ENCODE peak calls at places on chromosomes 12 and 14, in eight cellular contexts. One of them, this sample, is unnamed.

GRCh38 chr12:63869656-63870055 is 25.2 kb downstream of the SRGAP1 start:
- DNase-seq in OCI-M1: no peak
- DNase-seq in right lobe of liver: no peak
- DNase-seq in CD4-positive, alpha-beta T cell: no peak
- DNase-seq in PC-9: peak
- DNase-seq in fibroblast of mammary gland: peak
- DNase-seq in iris pigment epithelial cell: peak
- DNase-seq in stimulated activated CD4-positive, alpha-beta T cell treated with anti-CD3 and anti-CD28 coated beads, Interleukin-2, amount 100 ng/mL, for 48 hours: no peak
- DNase-seq in this sample: no peak

GRCh38 chr14:106347890-106348755 is 821.7 kb downstream of the TMEM121 start:
- DNase-seq in OCI-M1: no peak
- DNase-seq in right lobe of liver: no peak
- DNase-seq in CD4-positive, alpha-beta T cell: no peak
- DNase-seq in PC-9: no peak
- DNase-seq in fibroblast of mammary gland: no peak
- DNase-seq in iris pigment epithelial cell: no peak
- DNase-seq in stimulated activated CD4-positive, alpha-beta T cell treated with anti-CD3 and anti-CD28 coated beads, Interleukin-2, amount 100 ng/mL, for 48 hours: no peak
- DNase-seq in this sample: no peak

GRCh38 chr12:93773122-93773871 is 96.1 kb downstream of the CRADD start:
- DNase-seq in OCI-M1: peak
- DNase-seq in right lobe of liver: no peak
- DNase-seq in CD4-positive, alpha-beta T cell: peak
- DNase-seq in PC-9: no peak
- DNase-seq in fibroblast of mammary gland: peak
- DNase-seq in iris pigment epithelial cell: peak
- DNase-seq in stimulated activated CD4-positive, alpha-beta T cell treated with anti-CD3 and anti-CD28 coated beads, Interleukin-2, amount 100 ng/mL, for 48 hours: peak
- DNase-seq in this sample: peak

GRCh38 chr12:69059465-69060457 is 126.8 kb upstream of the CPM start:
- DNase-seq in OCI-M1: no peak
- DNase-seq in right lobe of liver: no peak
- DNase-seq in CD4-positive, alpha-beta T cell: no peak
- DNase-seq in PC-9: peak
- DNase-seq in fibroblast of mammary gland: peak
- DNase-seq in iris pigment epithelial cell: peak
- DNase-seq in stimulated activated CD4-positive, alpha-beta T cell treated with anti-CD3 and anti-CD28 coated beads, Interleukin-2, amount 100 ng/mL, for 48 hours: peak
- DNase-seq in this sample: peak

GRCh38 chr14:34874386-34875030 is 652 bp downstream of the BAZ1A start:
- DNase-seq in OCI-M1: peak
- DNase-seq in right lobe of liver: peak
- DNase-seq in CD4-positive, alpha-beta T cell: peak
- DNase-seq in PC-9: no peak
- DNase-seq in fibroblast of mammary gland: peak
- DNase-seq in iris pigment epithelial cell: peak
- DNase-seq in stimulated activated CD4-positive, alpha-beta T cell treated with anti-CD3 and anti-CD28 coated beads, Interleukin-2, amount 100 ng/mL, for 48 hours: peak
- DNase-seq in this sample: peak

GRCh38 chr14:48536318-48536717 is 860.9 kb upstream of the MDGA2 start:
- DNase-seq in OCI-M1: peak
- DNase-seq in right lobe of liver: no peak
- DNase-seq in CD4-positive, alpha-beta T cell: no peak
- DNase-seq in PC-9: no peak
- DNase-seq in fibroblast of mammary gland: no peak
- DNase-seq in iris pigment epithelial cell: no peak
- DNase-seq in stimulated activated CD4-positive, alpha-beta T cell treated with anti-CD3 and anti-CD28 coated beads, Interleukin-2, amount 100 ng/mL, for 48 hours: no peak
- DNase-seq in this sample: no peak

GRCh38 chr12:46578190-46578982 is 205.8 kb upstream of the SLC38A2 start:
- DNase-seq in OCI-M1: no peak
- DNase-seq in right lobe of liver: no peak
- DNase-seq in CD4-positive, alpha-beta T cell: no peak
- DNase-seq in PC-9: no peak
- DNase-seq in fibroblast of mammary gland: no peak
- DNase-seq in iris pigment epithelial cell: no peak
- DNase-seq in stimulated activated CD4-positive, alpha-beta T cell treated with anti-CD3 and anti-CD28 coated beads, Interleukin-2, amount 100 ng/mL, for 48 hours: no peak
- DNase-seq in this sample: no peak

GRCh38 chr14:95722525-95723190 is 8.7 kb upstream of the TCL1A start:
- DNase-seq in OCI-M1: no peak
- DNase-seq in right lobe of liver: no peak
- DNase-seq in CD4-positive, alpha-beta T cell: no peak
- DNase-seq in PC-9: no peak
- DNase-seq in fibroblast of mammary gland: peak
- DNase-seq in iris pigment epithelial cell: no peak
- DNase-seq in stimulated activated CD4-positive, alpha-beta T cell treated with anti-CD3 and anti-CD28 coated beads, Interleukin-2, amount 100 ng/mL, for 48 hours: no peak
- DNase-seq in this sample: no peak

GRCh38 chr12:130053641-130054040 is 108.6 kb upstream of the FZD10 start:
- DNase-seq in OCI-M1: no peak
- DNase-seq in right lobe of liver: no peak
- DNase-seq in CD4-positive, alpha-beta T cell: no peak
- DNase-seq in PC-9: no peak
- DNase-seq in fibroblast of mammary gland: no peak
- DNase-seq in iris pigment epithelial cell: no peak
- DNase-seq in stimulated activated CD4-positive, alpha-beta T cell treated with anti-CD3 and anti-CD28 coated beads, Interleukin-2, amount 100 ng/mL, for 48 hours: no peak
- DNase-seq in this sample: no peak

GRCh38 chr14:72824051-72824450 is 69.8 kb downstream of the DPF3 start:
- DNase-seq in OCI-M1: no peak
- DNase-seq in right lobe of liver: no peak
- DNase-seq in CD4-positive, alpha-beta T cell: no peak
- DNase-seq in PC-9: no peak
- DNase-seq in fibroblast of mammary gland: no peak
- DNase-seq in iris pigment epithelial cell: no peak
- DNase-seq in stimulated activated CD4-positive, alpha-beta T cell treated with anti-CD3 and anti-CD28 coated beads, Interleukin-2, amount 100 ng/mL, for 48 hours: no peak
- DNase-seq in this sample: no peak

GRCh38 chr12:64544796-64545382 is 65.4 kb upstream of the RASSF3 start:
- DNase-seq in OCI-M1: no peak
- DNase-seq in right lobe of liver: no peak
- DNase-seq in CD4-positive, alpha-beta T cell: no peak
- DNase-seq in PC-9: no peak
- DNase-seq in fibroblast of mammary gland: no peak
- DNase-seq in iris pigment epithelial cell: no peak
- DNase-seq in stimulated activated CD4-positive, alpha-beta T cell treated with anti-CD3 and anti-CD28 coated beads, Interleukin-2, amount 100 ng/mL, for 48 hours: no peak
- DNase-seq in this sample: no peak

GRCh38 chr12:89250213-89250612 is 102.1 kb downstream of the DUSP6 start:
- DNase-seq in OCI-M1: no peak
- DNase-seq in right lobe of liver: no peak
- DNase-seq in CD4-positive, alpha-beta T cell: no peak
- DNase-seq in PC-9: no peak
- DNase-seq in fibroblast of mammary gland: no peak
- DNase-seq in iris pigment epithelial cell: no peak
- DNase-seq in stimulated activated CD4-positive, alpha-beta T cell treated with anti-CD3 and anti-CD28 coated beads, Interleukin-2, amount 100 ng/mL, for 48 hours: no peak
- DNase-seq in this sample: no peak

GRCh38 chr12:60255044-60255443 is 659.2 kb downstream of the SLC16A7 start:
- DNase-seq in OCI-M1: no peak
- DNase-seq in right lobe of liver: no peak
- DNase-seq in CD4-positive, alpha-beta T cell: no peak
- DNase-seq in PC-9: no peak
- DNase-seq in fibroblast of mammary gland: no peak
- DNase-seq in iris pigment epithelial cell: no peak
- DNase-seq in stimulated activated CD4-positive, alpha-beta T cell treated with anti-CD3 and anti-CD28 coated beads, Interleukin-2, amount 100 ng/mL, for 48 hours: no peak
- DNase-seq in this sample: no peak

GRCh38 chr14:64298773-64299172 is 4.6 kb upstream of the ESR2 start:
- DNase-seq in OCI-M1: peak
- DNase-seq in right lobe of liver: no peak
- DNase-seq in CD4-positive, alpha-beta T cell: no peak
- DNase-seq in PC-9: no peak
- DNase-seq in fibroblast of mammary gland: peak
- DNase-seq in iris pigment epithelial cell: no peak
- DNase-seq in stimulated activated CD4-positive, alpha-beta T cell treated with anti-CD3 and anti-CD28 coated beads, Interleukin-2, amount 100 ng/mL, for 48 hours: no peak
- DNase-seq in this sample: no peak

GRCh38 chr14:55911794-55912193 is 206.4 kb upstream of the PELI2 start:
- DNase-seq in OCI-M1: no peak
- DNase-seq in right lobe of liver: no peak
- DNase-seq in CD4-positive, alpha-beta T cell: no peak
- DNase-seq in PC-9: no peak
- DNase-seq in fibroblast of mammary gland: peak
- DNase-seq in iris pigment epithelial cell: no peak
- DNase-seq in stimulated activated CD4-positive, alpha-beta T cell treated with anti-CD3 and anti-CD28 coated beads, Interleukin-2, amount 100 ng/mL, for 48 hours: no peak
- DNase-seq in this sample: no peak

GRCh38 chr14:103103461-103104388 is 9.2 kb downstream of the EXOC3L4 start:
- DNase-seq in OCI-M1: peak
- DNase-seq in right lobe of liver: peak
- DNase-seq in CD4-positive, alpha-beta T cell: no peak
- DNase-seq in PC-9: peak
- DNase-seq in fibroblast of mammary gland: peak
- DNase-seq in iris pigment epithelial cell: peak
- DNase-seq in stimulated activated CD4-positive, alpha-beta T cell treated with anti-CD3 and anti-CD28 coated beads, Interleukin-2, amount 100 ng/mL, for 48 hours: no peak
- DNase-seq in this sample: peak

GRCh38 chr12:25866586-25867378 is 91.7 kb upstream of the RASSF8 start:
- DNase-seq in OCI-M1: no peak
- DNase-seq in right lobe of liver: no peak
- DNase-seq in CD4-positive, alpha-beta T cell: no peak
- DNase-seq in PC-9: no peak
- DNase-seq in fibroblast of mammary gland: no peak
- DNase-seq in iris pigment epithelial cell: peak
- DNase-seq in stimulated activated CD4-positive, alpha-beta T cell treated with anti-CD3 and anti-CD28 coated beads, Interleukin-2, amount 100 ng/mL, for 48 hours: no peak
- DNase-seq in this sample: no peak

GRCh38 chr12:107318804-107319535 is 225.6 kb upstream of the CRY1 start:
- DNase-seq in OCI-M1: no peak
- DNase-seq in right lobe of liver: peak
- DNase-seq in CD4-positive, alpha-beta T cell: no peak
- DNase-seq in PC-9: no peak
- DNase-seq in fibroblast of mammary gland: peak
- DNase-seq in iris pigment epithelial cell: peak
- DNase-seq in stimulated activated CD4-positive, alpha-beta T cell treated with anti-CD3 and anti-CD28 coated beads, Interleukin-2, amount 100 ng/mL, for 48 hours: peak
- DNase-seq in this sample: peak

GRCh38 chr14:71206123-71206522 is 298.9 kb downstream of the PCNX1 start:
- DNase-seq in OCI-M1: no peak
- DNase-seq in right lobe of liver: no peak
- DNase-seq in CD4-positive, alpha-beta T cell: no peak
- DNase-seq in PC-9: no peak
- DNase-seq in fibroblast of mammary gland: no peak
- DNase-seq in iris pigment epithelial cell: no peak
- DNase-seq in stimulated activated CD4-positive, alpha-beta T cell treated with anti-CD3 and anti-CD28 coated beads, Interleukin-2, amount 100 ng/mL, for 48 hours: no peak
- DNase-seq in this sample: no peak

GRCh38 chr12:128190052-128190451 is 76.9 kb upstream of the TMEM132C start:
- DNase-seq in OCI-M1: no peak
- DNase-seq in right lobe of liver: no peak
- DNase-seq in CD4-positive, alpha-beta T cell: no peak
- DNase-seq in PC-9: no peak
- DNase-seq in fibroblast of mammary gland: no peak
- DNase-seq in iris pigment epithelial cell: no peak
- DNase-seq in stimulated activated CD4-positive, alpha-beta T cell treated with anti-CD3 and anti-CD28 coated beads, Interleukin-2, amount 100 ng/mL, for 48 hours: no peak
- DNase-seq in this sample: no peak

GRCh38 chr12:106914796-106915634 is 40.7 kb upstream of the TMEM263 start:
- DNase-seq in OCI-M1: no peak
- DNase-seq in right lobe of liver: no peak
- DNase-seq in CD4-positive, alpha-beta T cell: no peak
- DNase-seq in PC-9: no peak
- DNase-seq in fibroblast of mammary gland: no peak
- DNase-seq in iris pigment epithelial cell: no peak
- DNase-seq in stimulated activated CD4-positive, alpha-beta T cell treated with anti-CD3 and anti-CD28 coated beads, Interleukin-2, amount 100 ng/mL, for 48 hours: no peak
- DNase-seq in this sample: no peak

GRCh38 chr12:27304856-27305255 is 27.8 kb upstream of the BMAL2 start:
- DNase-seq in OCI-M1: no peak
- DNase-seq in right lobe of liver: no peak
- DNase-seq in CD4-positive, alpha-beta T cell: no peak
- DNase-seq in PC-9: no peak
- DNase-seq in fibroblast of mammary gland: no peak
- DNase-seq in iris pigment epithelial cell: no peak
- DNase-seq in stimulated activated CD4-positive, alpha-beta T cell treated with anti-CD3 and anti-CD28 coated beads, Interleukin-2, amount 100 ng/mL, for 48 hours: no peak
- DNase-seq in this sample: no peak

GRCh38 chr12:130764475-130765185 is 48.5 kb upstream of the RIMBP2 start:
- DNase-seq in OCI-M1: peak
- DNase-seq in right lobe of liver: no peak
- DNase-seq in CD4-positive, alpha-beta T cell: no peak
- DNase-seq in PC-9: no peak
- DNase-seq in fibroblast of mammary gland: peak
- DNase-seq in iris pigment epithelial cell: peak
- DNase-seq in stimulated activated CD4-positive, alpha-beta T cell treated with anti-CD3 and anti-CD28 coated beads, Interleukin-2, amount 100 ng/mL, for 48 hours: peak
- DNase-seq in this sample: no peak

GRCh38 chr14:59086241-59086899 is 102.1 kb upstream of the DAAM1 start:
- DNase-seq in OCI-M1: no peak
- DNase-seq in right lobe of liver: no peak
- DNase-seq in CD4-positive, alpha-beta T cell: no peak
- DNase-seq in PC-9: no peak
- DNase-seq in fibroblast of mammary gland: peak
- DNase-seq in iris pigment epithelial cell: peak
- DNase-seq in stimulated activated CD4-positive, alpha-beta T cell treated with anti-CD3 and anti-CD28 coated beads, Interleukin-2, amount 100 ng/mL, for 48 hours: no peak
- DNase-seq in this sample: no peak

GRCh38 chr12:48486261-48486660 is 4.0 kb downstream of the C12orf54 start:
- DNase-seq in OCI-M1: no peak
- DNase-seq in right lobe of liver: no peak
- DNase-seq in CD4-positive, alpha-beta T cell: no peak
- DNase-seq in PC-9: no peak
- DNase-seq in fibroblast of mammary gland: no peak
- DNase-seq in iris pigment epithelial cell: no peak
- DNase-seq in stimulated activated CD4-positive, alpha-beta T cell treated with anti-CD3 and anti-CD28 coated beads, Interleukin-2, amount 100 ng/mL, for 48 hours: no peak
- DNase-seq in this sample: no peak

GRCh38 chr14:70027785-70028428 is 148.7 kb downstream of the SMOC1 start:
- DNase-seq in OCI-M1: peak
- DNase-seq in right lobe of liver: peak
- DNase-seq in CD4-positive, alpha-beta T cell: peak
- DNase-seq in PC-9: no peak
- DNase-seq in fibroblast of mammary gland: peak
- DNase-seq in iris pigment epithelial cell: peak
- DNase-seq in stimulated activated CD4-positive, alpha-beta T cell treated with anti-CD3 and anti-CD28 coated beads, Interleukin-2, amount 100 ng/mL, for 48 hours: peak
- DNase-seq in this sample: peak

GRCh38 chr14:92942576-92942975 is 19.6 kb downstream of the CHGA start:
- DNase-seq in OCI-M1: no peak
- DNase-seq in right lobe of liver: no peak
- DNase-seq in CD4-positive, alpha-beta T cell: no peak
- DNase-seq in PC-9: no peak
- DNase-seq in fibroblast of mammary gland: no peak
- DNase-seq in iris pigment epithelial cell: no peak
- DNase-seq in stimulated activated CD4-positive, alpha-beta T cell treated with anti-CD3 and anti-CD28 coated beads, Interleukin-2, amount 100 ng/mL, for 48 hours: no peak
- DNase-seq in this sample: no peak

GRCh38 chr14:104131968-104132732 is 6.2 kb upstream of the KIF26A start:
- DNase-seq in OCI-M1: no peak
- DNase-seq in right lobe of liver: peak
- DNase-seq in CD4-positive, alpha-beta T cell: no peak
- DNase-seq in PC-9: no peak
- DNase-seq in fibroblast of mammary gland: no peak
- DNase-seq in iris pigment epithelial cell: no peak
- DNase-seq in stimulated activated CD4-positive, alpha-beta T cell treated with anti-CD3 and anti-CD28 coated beads, Interleukin-2, amount 100 ng/mL, for 48 hours: no peak
- DNase-seq in this sample: no peak

GRCh38 chr14:79514700-79515099 is 696.6 kb downstream of the DIO2 start:
- DNase-seq in OCI-M1: no peak
- DNase-seq in right lobe of liver: no peak
- DNase-seq in CD4-positive, alpha-beta T cell: no peak
- DNase-seq in PC-9: no peak
- DNase-seq in fibroblast of mammary gland: peak
- DNase-seq in iris pigment epithelial cell: peak
- DNase-seq in stimulated activated CD4-positive, alpha-beta T cell treated with anti-CD3 and anti-CD28 coated beads, Interleukin-2, amount 100 ng/mL, for 48 hours: no peak
- DNase-seq in this sample: no peak

GRCh38 chr12:131140069-131140435 is 186.3 kb downstream of the ADGRD1 start:
- DNase-seq in OCI-M1: no peak
- DNase-seq in right lobe of liver: no peak
- DNase-seq in CD4-positive, alpha-beta T cell: no peak
- DNase-seq in PC-9: no peak
- DNase-seq in fibroblast of mammary gland: no peak
- DNase-seq in iris pigment epithelial cell: no peak
- DNase-seq in stimulated activated CD4-positive, alpha-beta T cell treated with anti-CD3 and anti-CD28 coated beads, Interleukin-2, amount 100 ng/mL, for 48 hours: no peak
- DNase-seq in this sample: no peak

GRCh38 chr12:90020006-90020405 is 311.4 kb upstream of the ATP2B1 start:
- DNase-seq in OCI-M1: no peak
- DNase-seq in right lobe of liver: no peak
- DNase-seq in CD4-positive, alpha-beta T cell: no peak
- DNase-seq in PC-9: no peak
- DNase-seq in fibroblast of mammary gland: peak
- DNase-seq in iris pigment epithelial cell: no peak
- DNase-seq in stimulated activated CD4-positive, alpha-beta T cell treated with anti-CD3 and anti-CD28 coated beads, Interleukin-2, amount 100 ng/mL, for 48 hours: no peak
- DNase-seq in this sample: no peak

GRCh38 chr14:66496188-66496807 is 10.1 kb downstream of the CCDC196 start:
- DNase-seq in OCI-M1: no peak
- DNase-seq in right lobe of liver: peak
- DNase-seq in CD4-positive, alpha-beta T cell: no peak
- DNase-seq in PC-9: no peak
- DNase-seq in fibroblast of mammary gland: peak
- DNase-seq in iris pigment epithelial cell: peak
- DNase-seq in stimulated activated CD4-positive, alpha-beta T cell treated with anti-CD3 and anti-CD28 coated beads, Interleukin-2, amount 100 ng/mL, for 48 hours: no peak
- DNase-seq in this sample: no peak